ENCODE peak calls at places on chromosomes 4 and X, in six cellular contexts. V is stimulated activated CD8-positive, alpha-beta memory T cell treated with anti-CD3 and anti-CD28 coated beads, Interleukin-7, amount 100 ng/mL, for 48 hours; G is activated T-cell treated with anti-CD3 and anti-CD28 coated beads for 48 hours; W is HTR-8/SVneo; J is lower leg skin; K is iPS DF 19.7. H is an unnamed sample.

GRCh38 chr4:101252721-101253120 is 94.6 kb downstream of the PPP3CA start:
- DNase-seq in V (no peak), G (no peak), W (no peak), J (no peak), K (no peak), H (no peak)

GRCh38 chr4:181659202-181659601 is 584.0 kb upstream of the TENM3 start:
- DNase-seq in V (no peak), G (no peak), W (no peak), J (no peak), K (no peak), H (no peak)

GRCh38 chr4:77800077-77800476 is 19.1 kb downstream of the CNOT6L start:
- DNase-seq in V (no peak), G (no peak), W (no peak), J (no peak), K (no peak), H (no peak)

GRCh38 chrX:84735025-84735424 is 232.8 kb upstream of the HDX start:
- DNase-seq in V (no peak), G (no peak), W (no peak), J (no peak), K (no peak), H (no peak)

GRCh38 chr4:26860922-26861433 is 337 bp downstream of the STIM2 start:
- DNase-seq in V (no peak), G (peak), W (peak), J (no peak), K (no peak), H (peak)

GRCh38 chr4:168488800-168489404 is 8.0 kb upstream of the PALLD start:
- DNase-seq in V (no peak), G (no peak), W (no peak), J (no peak), K (no peak), H (no peak)

GRCh38 chr4:74618659-74619058 is 173.7 kb downstream of the AREG start:
- DNase-seq in V (no peak), G (no peak), W (no peak), J (no peak), K (no peak), H (no peak)

GRCh38 chr4:168942985-168943384 is 67.1 kb downstream of the CBR4 start:
- DNase-seq in V (no peak), G (no peak), W (no peak), J (no peak), K (no peak), H (no peak)

GRCh38 chrX:11913001-11913400 is 155.0 kb downstream of the MSL3 start:
- DNase-seq in V (no peak), G (no peak), W (no peak), J (no peak), K (no peak), H (no peak)

GRCh38 chrX:149539283-149540132 is 1.3 kb upstream of the EOLA1 start:
- DNase-seq in V (peak), G (peak), W (peak), J (peak), K (no peak), H (peak)

GRCh38 chrX:21004835-21005234 is 369.4 kb upstream of the CNKSR2 start:
- DNase-seq in V (no peak), G (no peak), W (peak), J (no peak), K (no peak), H (no peak)

GRCh38 chrX:40933132-40934078 is 151.8 kb upstream of the USP9X start:
- DNase-seq in V (no peak), G (peak), W (no peak), J (peak), K (no peak), H (no peak)

GRCh38 chr4:121736735-121737351 is 28.1 kb downstream of the SMIM43 start:
- DNase-seq in V (no peak), G (no peak), W (peak), J (no peak), K (no peak), H (peak)

GRCh38 chr4:139465922-139466321 is 12.0 kb downstream of the RAB33B start:
- DNase-seq in V (no peak), G (no peak), W (no peak), J (no peak), K (no peak), H (no peak)

GRCh38 chr4:186020793-186021407 is 48.1 kb upstream of the TLR3 start:
- DNase-seq in V (no peak), G (no peak), W (no peak), J (no peak), K (no peak), H (no peak)

GRCh38 chr4:6608758-6609414 is 31.6 kb upstream of the MRFAP1 start:
- DNase-seq in V (peak), G (no peak), W (no peak), J (no peak), K (no peak), H (no peak)

GRCh38 chrX:148577711-148578110 is 77.3 kb downstream of the AFF2 start:
- DNase-seq in V (no peak), G (no peak), W (no peak), J (no peak), K (no peak), H (no peak)

GRCh38 chr4:155787113-155787710 is 28.4 kb downstream of the GUCY1B1 start:
- DNase-seq in V (no peak), G (no peak), W (peak), J (no peak), K (no peak), H (no peak)

GRCh38 chrX:71118032-71118984 is at the start of gene MED12:
- DNase-seq in V (peak), G (peak), W (peak), J (peak), K (no peak), H (peak)

GRCh38 chrX:22527302-22527701 is 254.6 kb downstream of the CBLL2 start:
- DNase-seq in V (no peak), G (no peak), W (no peak), J (no peak), K (no peak), H (no peak)

GRCh38 chr4:74904509-74904908 is 28.4 kb upstream of the PARM1 start:
- DNase-seq in V (no peak), G (no peak), W (no peak), J (no peak), K (no peak), H (no peak)

GRCh38 chr4:162610116-162610515 is 446.3 kb upstream of the FSTL5 start:
- DNase-seq in V (no peak), G (no peak), W (no peak), J (no peak), K (no peak), H (no peak)

GRCh38 chr4:155609455-155610059 is 57.1 kb upstream of the GUCY1A1 start:
- DNase-seq in V (no peak), G (no peak), W (no peak), J (no peak), K (no peak), H (no peak)

GRCh38 chrX:99703467-99703866 is 706.6 kb downstream of the PCDH19 start:
- DNase-seq in V (no peak), G (no peak), W (no peak), J (no peak), K (no peak), H (no peak)

GRCh38 chrX:47751670-47752069 is 85.0 kb upstream of the ZNF81 start:
- DNase-seq in V (peak), G (peak), W (peak), J (no peak), K (peak), H (no peak)

GRCh38 chr4:2251795-2252529 is 9.9 kb downstream of the MXD4 start:
- DNase-seq in V (no peak), G (no peak), W (no peak), J (peak), K (no peak), H (no peak)

GRCh38 chrX:153687121-153688039 is at the start of gene SLC6A8:
- DNase-seq in V (peak), G (no peak), W (peak), J (peak), K (no peak), H (peak)

GRCh38 chr4:31189938-31190337 is 469.8 kb downstream of the PCDH7 start:
- DNase-seq in V (no peak), G (no peak), W (no peak), J (no peak), K (no peak), H (no peak)

GRCh38 chrX:19625612-19626011 is 110.3 kb upstream of the MAP3K15 start:
- DNase-seq in V (peak), G (peak), W (no peak), J (no peak), K (no peak), H (no peak)

GRCh38 chr4:126916626-126917140 is 716.1 kb upstream of the INTU start:
- DNase-seq in V (no peak), G (no peak), W (no peak), J (peak), K (no peak), H (no peak)

GRCh38 chrX:57918750-57919436 is 8.6 kb upstream of the ZXDA start:
- DNase-seq in V (no peak), G (no peak), W (no peak), J (no peak), K (no peak), H (no peak)

GRCh38 chrX:106955004-106955772 is 35.0 kb downstream of the CLDN2 start:
- DNase-seq in V (no peak), G (no peak), W (no peak), J (no peak), K (no peak), H (no peak)

GRCh38 chr4:64781737-64782326 is 372.6 kb upstream of the TECRL start:
- DNase-seq in V (no peak), G (no peak), W (peak), J (no peak), K (no peak), H (no peak)

GRCh38 chr4:66000500-66001117 is 330.3 kb upstream of the EPHA5 start:
- DNase-seq in V (no peak), G (no peak), W (no peak), J (no peak), K (no peak), H (no peak)

GRCh38 chrX:154980330-154981115 is 42.0 kb downstream of the F8 start:
- DNase-seq in V (peak), G (peak), W (peak), J (peak), K (no peak), H (peak)

GRCh38 chrX:152637649-152638442 is at the start of gene GABRQ:
- DNase-seq in V (no peak), G (peak), W (peak), J (no peak), K (no peak), H (peak)